ENCODE peak calls at places on chromosomes 3 and 15, in nine cellular contexts. Q, W, B, O, V, T, D, I and Z are unnamed samples. For H3K27me3 and H3K9me3, the result is how much of the 10 kb centered on the place peaks cover.

GRCh38 chr15:49415638-49416037 is 7.4 kb upstream of the FGF7 start:
- DNase-seq in V (no peak), W (no peak), I (peak), Q (no peak), D (peak), B (no peak), T (no peak), O (peak), Z (peak)

GRCh38 chr3:23079976-23080375 is 123.2 kb upstream of the UBE2E2 start:
- DNase-seq in B (no peak), V (no peak), O (peak), Q (peak), D (peak), T (no peak), I (no peak), W (no peak), Z (no peak)

GRCh38 chr15:30073915-30074314 is 8.8 kb upstream of the GOLGA8J start:
- DNase-seq in V (no peak), W (no peak), O (peak), T (no peak), I (no peak), Q (no peak), B (no peak), D (no peak), Z (no peak)

GRCh38 chr15:86915811-86916331 is 836.2 kb downstream of the AGBL1 start:
- DNase-seq in V (peak), O (peak), B (peak), W (no peak), I (peak), Q (peak), T (peak), D (peak), Z (peak)

GRCh38 chr3:11536132-11536935 is 107.4 kb downstream of the VGLL4 start:
- DNase-seq in W (no peak), D (no peak), V (no peak), I (no peak), T (no peak), B (no peak), O (no peak), Q (no peak), Z (no peak)

GRCh38 chr3:48423241-48423882 is 6.5 kb downstream of the PLXNB1 start:
- DNase-seq in Q (no peak), I (no peak), D (no peak), O (no peak), V (no peak), T (no peak), W (no peak), B (no peak), Z (no peak)

GRCh38 chr3:196749125-196749524 is 9.5 kb downstream of the PAK2 start:
- DNase-seq in D (no peak), Q (no peak), W (no peak), B (no peak), T (no peak), V (no peak), I (no peak), O (no peak), Z (no peak)

GRCh38 chr15:73053398-73053723 is 1.1 kb downstream of the NEO1 start:
- DNase-seq in O (no peak), T (no peak), I (no peak), B (no peak), W (no peak), V (no peak), Q (no peak), D (no peak), Z (no peak)

GRCh38 chr3:100941046-100941445 is 52.2 kb downstream of the ABI3BP start:
- DNase-seq in D (no peak), Q (no peak), O (peak), W (no peak), B (no peak), V (no peak), I (no peak), T (no peak), Z (no peak)

GRCh38 chr3:852033-852432 is 240.8 kb upstream of the CNTN6 start:
- DNase-seq in W (no peak), D (no peak), T (no peak), B (no peak), Q (no peak), O (peak), I (no peak), V (no peak), Z (no peak)

GRCh38 chr3:11379824-11380281 is 107.7 kb downstream of the ATG7 start:
- DNase-seq in O (no peak), Q (no peak), B (no peak), I (no peak), W (no peak), D (peak), V (no peak), T (no peak), Z (no peak)

GRCh38 chr3:149216195-149216869 is 5.3 kb downstream of the CP start:
- DNase-seq in I (peak), V (peak), Q (no peak), O (no peak), D (peak), T (no peak), B (no peak), W (no peak), Z (no peak)

GRCh38 chr3:120841264-120841663 is 66.7 kb upstream of the STXBP5L start:
- DNase-seq in B (no peak), W (no peak), D (no peak), T (no peak), Q (no peak), I (no peak), V (no peak), O (no peak), Z (no peak)

GRCh38 chr15:63083541-63083940 is 38.1 kb upstream of the LACTB start:
- DNase-seq in O (no peak), V (no peak), B (peak), W (no peak), T (no peak), I (no peak), D (no peak), Q (no peak), Z (no peak)

GRCh38 chr15:100204771-100205170 is 137.0 kb downstream of the ADAMTS17 start:
- DNase-seq in D (no peak), B (no peak), O (no peak), V (no peak), Q (no peak), W (no peak), T (no peak), I (no peak), Z (no peak)

GRCh38 chr15:67560320-67560719 is 17.8 kb downstream of the MAP2K5 start:
- DNase-seq in Q (no peak), O (no peak), V (no peak), D (no peak), I (no peak), B (no peak), W (no peak), T (no peak), Z (no peak)

GRCh38 chr3:147493666-147494065 is 84.5 kb downstream of the ZIC1 start:
- DNase-seq in D (no peak), I (no peak), O (no peak), B (no peak), V (no peak), W (no peak), Q (no peak), T (no peak), Z (no peak)

GRCh38 chr3:116469546-116469945 is 24.3 kb upstream of the LSAMP start:
- DNase-seq in D (no peak), Q (no peak), I (no peak), O (no peak), V (no peak), W (no peak), B (no peak), T (no peak), Z (no peak)

GRCh38 chr15:99137111-99137546 is 32.2 kb downstream of the SYNM start:
- DNase-seq in W (no peak), O (no peak), D (no peak), Q (no peak), I (no peak), V (no peak), B (peak), T (no peak), Z (no peak)

GRCh38 chr15:83323296-83323711 is 38.8 kb upstream of the BNC1 start:
- DNase-seq in V (peak), O (peak), B (no peak), W (no peak), D (peak), I (peak), Q (peak), T (no peak), Z (peak)

GRCh38 chr3:192929755-192930491 is 12.3 kb upstream of the MB21D2 start:
- DNase-seq in T (no peak), V (no peak), D (peak), Q (no peak), I (no peak), W (no peak), B (no peak), O (no peak), Z (no peak)

GRCh38 chr3:185696039-185696438 is 109.9 kb downstream of the SENP2 start:
- DNase-seq in I (no peak), B (no peak), V (peak), Q (no peak), W (no peak), T (no peak), D (no peak), O (no peak), Z (no peak)

GRCh38 chr3:82416828-82417227 is 655.4 kb upstream of the GBE1 start:
- DNase-seq in D (no peak), B (no peak), T (no peak), V (no peak), W (no peak), Q (no peak), O (no peak), I (no peak), Z (no peak)

GRCh38 chr3:56620371-56620770 is 62.7 kb downstream of the TASOR start:
- DNase-seq in D (no peak), O (no peak), T (no peak), Q (no peak), B (no peak), I (peak), W (no peak), V (no peak), Z (no peak)

GRCh38 chr15:66673410-66674322 is 28.4 kb upstream of the SMAD6 start:
- DNase-seq in T (peak), W (peak), O (no peak), B (peak), V (no peak), Q (peak), I (peak), D (peak), Z (no peak)

GRCh38 chr15:70466895-70467529 is 296.3 kb downstream of the UACA start:
- DNase-seq in V (peak), D (peak), T (peak), W (peak), O (peak), B (peak), I (peak), Q (peak), Z (peak)

GRCh38 chr15:74044267-74045110 is 37.9 kb downstream of the GOLGA6A start:
- DNase-seq in W (no peak), T (no peak), Q (no peak), I (no peak), O (no peak), V (no peak), D (no peak), B (no peak), Z (no peak)

GRCh38 chr3:161508852-161509477 is 12.4 kb downstream of the OTOL1 start:
- DNase-seq in W (no peak), O (no peak), T (no peak), D (no peak), B (no peak), V (peak), I (peak), Q (no peak), Z (no peak)

GRCh38 chr3:184283681-184284080 is 7.9 kb downstream of the ECE2 start:
- DNase-seq in O (no peak), D (no peak), I (no peak), B (no peak), V (no peak), Q (no peak), T (no peak), W (no peak), Z (no peak)

GRCh38 chr15:31265871-31266711 is 60.5 kb upstream of the KLF13 start:
- DNase-seq in O (no peak), I (no peak), W (peak), Q (no peak), V (peak), D (no peak), T (no peak), B (peak), Z (no peak)

GRCh38 chr3:112555535-112556170 is 6.1 kb downstream of the ATG3 start:
- DNase-seq in T (no peak), I (peak), W (no peak), B (no peak), D (no peak), Q (no peak), O (no peak), V (no peak), Z (no peak)

GRCh38 chr3:148528024-148528423 is 169.7 kb upstream of the AGTR1 start:
- DNase-seq in B (no peak), V (no peak), W (no peak), O (no peak), I (peak), T (no peak), Q (no peak), D (peak), Z (no peak)

GRCh38 chr3:115648559-115648958 is 25.2 kb downstream of the GAP43 start:
- DNase-seq in Q (no peak), W (no peak), D (peak), O (peak), V (no peak), I (peak), B (no peak), T (no peak), Z (no peak)

GRCh38 chr3:105503191-105503593 is 136.5 kb downstream of the ALCAM start:
- DNase-seq in W (no peak), D (peak), B (no peak), T (no peak), Q (no peak), O (no peak), V (no peak), I (no peak), Z (no peak)

GRCh38 chr3:101963902-101964362 is 114.6 kb downstream of the NFKBIZ start:
- DNase-seq in W (no peak), O (peak), D (peak), T (no peak), I (peak), B (no peak), Q (no peak), V (no peak), Z (no peak)

GRCh38 chr3:194269610-194270145 is 81.5 kb downstream of the CPN2 start:
- DNase-seq in T (no peak), V (peak), D (peak), O (no peak), I (peak), B (peak), Q (peak), W (no peak), Z (no peak)

GRCh38 chr3:69241769-69242168 is 119.4 kb upstream of the LMOD3 start:
- DNase-seq in V (no peak), I (no peak), B (no peak), T (no peak), D (no peak), W (no peak), O (no peak), Q (no peak), Z (no peak)

GRCh38 chr3:154954750-154955149 is 125.4 kb upstream of the MME start:
- DNase-seq in D (no peak), B (no peak), V (no peak), O (peak), W (no peak), T (no peak), I (peak), Q (peak), Z (peak)

GRCh38 chr3:188061133-188061532 is 92.8 kb upstream of the LPP start:
- DNase-seq in V (no peak), B (no peak), D (peak), O (peak), T (no peak), I (peak), W (no peak), Q (peak), Z (no peak)

GRCh38 chr3:144746631-144747030 is 775.0 kb downstream of the DIPK2A start:
- DNase-seq in I (no peak), T (no peak), O (no peak), Q (peak), B (no peak), W (no peak), V (no peak), D (no peak), Z (no peak)
- H3K27me3 ChIP-seq in I (under half), T (under half), O (under half), Q (under half), B (under half), W (under half), V (under half), D (under half), Z (under half)

GRCh38 chr3:61043156-61043555 is 208.1 kb downstream of the FHIT start:
- DNase-seq in Q (no peak), W (no peak), V (no peak), T (no peak), I (no peak), D (no peak), B (no peak), O (no peak), Z (no peak)
- H3K9me3 ChIP-seq in Q (under half), W (under half), V (under half), T (under half), I (under half), D (under half), B (under half), O (under half), Z (under half)

GRCh38 chr15:48077785-48078184 is 43.0 kb upstream of the SLC24A5 start:
- DNase-seq in B (no peak), V (no peak), I (no peak), D (no peak), W (no peak), T (no peak), O (no peak), Q (no peak), Z (no peak)
- H3K27me3 ChIP-seq in B (under half), V (under half), I (under half), D (under half), W (under half), T (under half), O (under half), Q (under half), Z (under half)

GRCh38 chr3:18194431-18194830 is 230.7 kb downstream of the SATB1 start:
- DNase-seq in Q (no peak), D (no peak), O (no peak), B (no peak), T (no peak), V (no peak), W (no peak), I (no peak), Z (no peak)

GRCh38 chr3:18190646-18191045 is 234.5 kb downstream of the SATB1 start:
- DNase-seq in V (no peak), W (no peak), B (no peak), T (no peak), O (no peak), D (peak), Q (no peak), I (peak), Z (no peak)

GRCh38 chr3:18199757-18200156 is 225.4 kb downstream of the SATB1 start:
- DNase-seq in W (no peak), I (no peak), B (no peak), O (no peak), T (no peak), Q (no peak), D (no peak), V (no peak), Z (no peak)

GRCh38 chr3:18201315-18201714 is 223.8 kb downstream of the SATB1 start:
- DNase-seq in Q (no peak), T (no peak), B (no peak), D (no peak), W (no peak), I (no peak), O (no peak), V (no peak), Z (no peak)

GRCh38 chr3:18195836-18196235 is 229.3 kb downstream of the SATB1 start:
- DNase-seq in I (no peak), T (no peak), V (no peak), W (no peak), O (no peak), Q (no peak), B (no peak), D (no peak), Z (no peak)
- H3K9me3 ChIP-seq in I (under half), T (under half), V (under half), W (under half), O (under half), Q (under half), B (under half), D (under half), Z (under half)